ENCODE peak calls at places on chromosomes 11 and 22, in seven cellular contexts. Y, N, X, C, M, R and Z are unnamed samples.

GRCh38 chr11:79249341-79249993 is 191.4 kb downstream of the TENM4 start:
- DNase-seq in X (no peak), Y (no peak), N (no peak), M (no peak), R (no peak), C (no peak), Z (no peak)

GRCh38 chr22:30867746-30868662 is 100.6 kb downstream of the MORC2 start:
- DNase-seq in Y (peak; percentile 44), N (no peak), X (no peak), M (no peak), C (no peak), R (no peak), Z (no peak)

GRCh38 chr11:92101845-92102244 is 122.8 kb upstream of the FAT3 start:
- DNase-seq in R (no peak), N (no peak), C (no peak), X (no peak), Y (no peak), M (peak; percentile 60), Z (peak; percentile 41)

GRCh38 chr22:32801436-32802290 is at the start of gene TIMP3:
- DNase-seq in N (peak; percentile 74), M (peak; percentile 90), X (peak; percentile 90), C (peak; percentile 68), Y (peak; percentile 95), R (peak; percentile 96), Z (peak; percentile 60)

GRCh38 chr11:130451261-130452019 is 3.0 kb downstream of the ADAMTS15 start:
- DNase-seq in C (no peak), Y (peak; percentile 85), R (peak; percentile 74), M (peak; percentile 76), N (no peak), X (no peak), Z (peak; percentile 62)

GRCh38 chr22:32444068-32444467 is 20.2 kb downstream of the BPIFC start:
- DNase-seq in C (no peak), M (no peak), Y (no peak), X (no peak), R (no peak), N (no peak), Z (peak; percentile 37)

GRCh38 chr11:115761817-115762216 is 257.6 kb upstream of the CADM1 start:
- DNase-seq in C (no peak), N (no peak), X (no peak), Y (no peak), R (no peak), M (no peak), Z (no peak)

GRCh38 chr11:45371251-45371749 is 85.2 kb upstream of the SYT13 start:
- DNase-seq in X (peak; percentile 67), Y (peak; percentile 77), R (peak; percentile 44), N (peak; percentile 65), M (peak; percentile 61), C (peak; percentile 74), Z (peak; percentile 91)

GRCh38 chr11:6505577-6506240 is 8.6 kb downstream of the DNHD1 start:
- DNase-seq in C (no peak), X (no peak), N (no peak), Y (no peak), R (no peak), M (peak; percentile 74), Z (peak; percentile 80)

GRCh38 chr22:33842421-33843094 is 77.7 kb downstream of the LARGE1 start:
- DNase-seq in R (no peak), Y (no peak), M (no peak), N (no peak), X (no peak), C (no peak), Z (no peak)

GRCh38 chr22:32079110-32080089 is 36.3 kb downstream of the SLC5A1 start:
- DNase-seq in C (no peak), X (peak; percentile 61), M (peak; percentile 16), N (no peak), R (no peak), Y (no peak), Z (peak; percentile 72)

GRCh38 chr11:65586676-65587075 is 8.9 kb downstream of the KCNK7 start:
- DNase-seq in C (no peak), Y (no peak), M (peak; percentile 26), X (no peak), N (no peak), R (peak; percentile 72), Z (no peak)

GRCh38 chr22:29703595-29704195 is 16.1 kb upstream of the CABP7 start:
- DNase-seq in C (no peak), X (no peak), Y (no peak), N (no peak), R (no peak), M (no peak), Z (no peak)

GRCh38 chr11:65083134-65083833 is 556 bp downstream of the CDCA5 start:
- DNase-seq in M (no peak), N (no peak), X (no peak), Y (no peak), C (no peak), R (no peak), Z (no peak)

GRCh38 chr11:44128729-44129128 is 33.3 kb downstream of the EXT2 start:
- DNase-seq in C (no peak), R (no peak), N (no peak), X (no peak), M (no peak), Y (no peak), Z (no peak)
- H3K36me3 ChIP-seq in C (peaks cover 45% of the 10 kb centered on the region), R (peaks cover 80% of the 10 kb centered on the region), N (peaks cover 47% of the 10 kb centered on the region), X (no peaks in the 10 kb centered on the region), M (peaks cover 6% of the 10 kb centered on the region), Y (peaks cover 71% of the 10 kb centered on the region), Z (peaks cover 57% of the 10 kb centered on the region)

DNA sequence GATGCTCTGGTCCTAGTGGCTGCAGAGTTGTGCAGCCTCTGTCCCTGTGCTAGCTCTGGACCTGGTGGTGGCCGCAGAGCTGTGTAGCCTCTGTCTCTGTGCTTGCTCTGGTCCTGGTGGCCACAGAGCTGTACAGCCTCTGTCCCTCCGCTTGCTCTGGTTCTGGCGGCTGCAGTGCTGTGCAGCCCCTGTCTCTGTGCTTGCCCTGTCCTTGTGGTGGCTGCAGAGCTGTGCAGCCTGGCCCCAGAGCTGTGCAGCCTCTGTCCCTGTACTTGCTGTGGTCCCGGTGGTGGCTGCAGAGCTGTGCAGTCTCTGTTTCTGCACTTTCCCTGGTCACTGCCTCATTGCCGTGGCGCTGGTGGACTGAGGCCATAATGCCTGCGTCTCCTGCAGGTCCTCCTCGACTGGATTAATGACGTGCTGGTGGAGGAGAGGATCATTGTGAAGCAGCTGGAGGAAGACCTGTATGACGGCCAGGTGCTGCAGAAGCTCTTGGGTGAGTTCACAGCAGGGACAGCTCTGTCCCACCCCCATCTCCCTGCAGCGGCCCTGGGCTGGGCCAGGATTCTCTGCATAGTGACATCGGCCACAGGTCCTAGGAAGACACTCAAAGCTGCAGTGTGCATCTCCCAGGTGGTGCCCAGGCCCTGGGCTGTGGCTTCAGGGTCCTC is 61.9 kb upstream of the PARVG start:
- DNase-seq in N (no peak), R (peak; percentile 18), Y (no peak), C (no peak), M (no peak), X (no peak), Z (no peak)
- H3K36me3 ChIP-seq in N (peaks cover 4% of the 10 kb centered on the region), R (peaks cover 17% of the 10 kb centered on the region), Y (peaks cover 5% of the 10 kb centered on the region), C (no peaks in the 10 kb centered on the region), M (no peaks in the 10 kb centered on the region), X (no peaks in the 10 kb centered on the region), Z (no peaks in the 10 kb centered on the region)

GRCh38 chr22:41983516-41983915 is 14.3 kb downstream of the SEPTIN3 start:
- DNase-seq in R (no peak), M (no peak), C (no peak), X (no peak), N (no peak), Y (no peak), Z (no peak)
- H3K36me3 ChIP-seq in R (no peaks in the 10 kb centered on the region), M (no peaks in the 10 kb centered on the region), C (no peaks in the 10 kb centered on the region), X (no peaks in the 10 kb centered on the region), N (no peaks in the 10 kb centered on the region), Y (no peaks in the 10 kb centered on the region), Z (no peaks in the 10 kb centered on the region)

GRCh38 chr11:76793834-76794291 is 10.7 kb downstream of the TSKU start:
- DNase-seq in R (no peak), N (peak; percentile 19), C (no peak), M (no peak), X (no peak), Y (no peak), Z (no peak)
- H3K36me3 ChIP-seq in R (peaks cover 4% of the 10 kb centered on the region), N (no peaks in the 10 kb centered on the region), C (no peaks in the 10 kb centered on the region), M (no peaks in the 10 kb centered on the region), X (no peaks in the 10 kb centered on the region), Y (peaks cover 31% of the 10 kb centered on the region), Z (no peaks in the 10 kb centered on the region)

GRCh38 chr22:49803134-49803533 is 24.5 kb downstream of the BRD1 start:
- DNase-seq in Y (no peak), R (peak; percentile 4), N (no peak), C (no peak), X (no peak), M (no peak), Z (no peak)

GRCh38 chr22:49799431-49800075 is 28.1 kb downstream of the BRD1 start:
- DNase-seq in M (no peak), X (no peak), N (no peak), R (peak; percentile 18), Y (no peak), C (peak; percentile 26), Z (no peak)

GRCh38 chr22:49803667-49804375 is 23.9 kb downstream of the BRD1 start:
- DNase-seq in C (peak; percentile 23), N (no peak), M (no peak), X (no peak), R (peak; percentile 5), Y (no peak), Z (no peak)

GRCh38 chr22:49800408-49801238 is 27.1 kb downstream of the BRD1 start:
- DNase-seq in Y (no peak), X (peak; percentile 55), C (peak; percentile 26), N (no peak), R (peak; percentile 27), M (no peak), Z (no peak)

GRCh38 chr22:49801391-49802060 is 26.1 kb downstream of the BRD1 start:
- DNase-seq in R (peak; percentile 15), N (no peak), M (no peak), Y (no peak), X (no peak), C (peak; percentile 17), Z (no peak)
- H3K36me3 ChIP-seq in R (peaks cover 42% of the 10 kb centered on the region), N (peaks cover 40% of the 10 kb centered on the region), M (peaks cover 30% of the 10 kb centered on the region), Y (peaks cover 72% of the 10 kb centered on the region), X (no peaks in the 10 kb centered on the region), C (peaks cover 43% of the 10 kb centered on the region), Z (peaks cover 44% of the 10 kb centered on the region)

DNA sequence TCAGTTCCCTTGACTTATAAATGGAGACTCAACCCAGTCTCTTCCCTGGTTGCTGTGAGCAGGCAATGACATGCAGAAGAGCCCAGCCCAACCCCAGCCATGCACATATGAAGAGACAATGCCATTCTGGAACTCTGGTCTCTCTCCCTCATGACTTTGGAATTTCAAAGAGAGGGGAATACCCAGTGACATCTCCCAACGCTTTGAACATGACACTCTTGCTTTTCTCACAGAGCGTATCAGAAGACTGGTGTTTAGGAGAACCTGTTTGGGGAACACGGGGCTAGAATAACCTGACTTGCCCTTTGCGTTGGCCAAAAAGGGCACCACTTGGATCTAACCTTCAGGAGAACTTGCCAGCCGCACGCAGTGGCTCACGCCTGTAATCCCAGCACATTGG is 12.9 kb downstream of the RANGAP1 start:
- DNase-seq in N (no peak), X (no peak), Y (no peak), M (no peak), R (no peak), C (no peak), Z (no peak)
- H3K36me3 ChIP-seq in N (peaks cover 52% of the 10 kb centered on the region), X (no peaks in the 10 kb centered on the region), Y (peaks cover 93% of the 10 kb centered on the region), M (peaks cover 29% of the 10 kb centered on the region), R (peaks cover 86% of the 10 kb centered on the region), C (peaks cover 44% of the 10 kb centered on the region), Z (peaks cover 88% of the 10 kb centered on the region)

GRCh38 chr11:8100605-8101004 is 19.6 kb downstream of the TUB start:
- DNase-seq in R (no peak), X (no peak), M (no peak), Y (no peak), C (no peak), N (peak; percentile 10), Z (no peak)
- H3K36me3 ChIP-seq in R (peaks cover 78% of the 10 kb centered on the region), X (no peaks in the 10 kb centered on the region), M (peaks cover 1% of the 10 kb centered on the region), Y (peaks cover 84% of the 10 kb centered on the region), C (peaks cover 4% of the 10 kb centered on the region), N (no peaks in the 10 kb centered on the region), Z (no peaks in the 10 kb centered on the region)